ENCODE peak calls at places on chromosomes 12 and 14, in seven cellular contexts. One of them, this sample, is unnamed. For H3K4me1 and H3K36me3, the result is how much of the 10 kb centered on the place peaks cover.

GRCh38 chr12:20438307-20438779 is 70.0 kb downstream of the PDE3A start:
- DNase-seq in GM23248: peak
- DNase-seq in ascending aorta: no peak
- DNase-seq in pancreas: no peak
- DNase-seq in spleen: no peak
- DNase-seq in suprapubic skin: no peak
- DNase-seq in mesendoderm: no peak
- DNase-seq in this sample: no peak

GRCh38 chr14:77151918-77152588 is 10.5 kb upstream of the ZDHHC22 start:
- DNase-seq in ascending aorta: no peak
- DNase-seq in pancreas: no peak
- DNase-seq in spleen: peak
- DNase-seq in GM23248: peak
- DNase-seq in mesendoderm: no peak
- DNase-seq in suprapubic skin: no peak
- DNase-seq in this sample: no peak

GRCh38 chr12:3137814-3138445 is 60.8 kb downstream of the TSPAN9 start:
- DNase-seq in GM23248: no peak
- DNase-seq in pancreas: no peak
- DNase-seq in suprapubic skin: no peak
- DNase-seq in ascending aorta: no peak
- DNase-seq in mesendoderm: no peak
- DNase-seq in spleen: no peak
- DNase-seq in this sample: no peak

GRCh38 chr12:132335179-132335756 is 5.9 kb upstream of the GALNT9 start:
- DNase-seq in suprapubic skin: no peak
- DNase-seq in pancreas: no peak
- DNase-seq in spleen: no peak
- DNase-seq in mesendoderm: no peak
- DNase-seq in ascending aorta: no peak
- DNase-seq in GM23248: no peak
- DNase-seq in this sample: no peak

GRCh38 chr12:65867428-65867827 is 43.1 kb downstream of the HMGA2 start:
- DNase-seq in suprapubic skin: no peak
- DNase-seq in GM23248: peak
- DNase-seq in spleen: no peak
- DNase-seq in pancreas: no peak
- DNase-seq in mesendoderm: no peak
- DNase-seq in ascending aorta: no peak
- DNase-seq in this sample: no peak

GRCh38 chr14:23126548-23127278 is 7.7 kb upstream of the CEBPE start:
- DNase-seq in suprapubic skin: no peak
- DNase-seq in spleen: no peak
- DNase-seq in GM23248: no peak
- DNase-seq in pancreas: no peak
- DNase-seq in mesendoderm: no peak
- DNase-seq in ascending aorta: no peak
- DNase-seq in this sample: no peak

GRCh38 chr12:104682790-104683279 is 226.1 kb downstream of the CHST11 start:
- DNase-seq in GM23248: no peak
- DNase-seq in mesendoderm: no peak
- DNase-seq in spleen: no peak
- DNase-seq in suprapubic skin: peak
- DNase-seq in pancreas: no peak
- DNase-seq in ascending aorta: no peak
- DNase-seq in this sample: no peak

GRCh38 chr12:63848450-63848849 is 4.0 kb downstream of the SRGAP1 start:
- DNase-seq in spleen: no peak
- DNase-seq in GM23248: no peak
- DNase-seq in pancreas: no peak
- DNase-seq in suprapubic skin: no peak
- DNase-seq in ascending aorta: no peak
- DNase-seq in mesendoderm: no peak
- DNase-seq in this sample: no peak

GRCh38 chr14:22939684-22940083 is 10.5 kb upstream of the PRMT5 start:
- DNase-seq in ascending aorta: no peak
- DNase-seq in spleen: no peak
- DNase-seq in mesendoderm: no peak
- DNase-seq in GM23248: peak
- DNase-seq in suprapubic skin: no peak
- DNase-seq in pancreas: no peak
- DNase-seq in this sample: no peak

GRCh38 chr12:89267404-89267803 is 84.9 kb downstream of the DUSP6 start:
- DNase-seq in suprapubic skin: no peak
- DNase-seq in ascending aorta: no peak
- DNase-seq in GM23248: no peak
- DNase-seq in pancreas: no peak
- DNase-seq in mesendoderm: no peak
- DNase-seq in spleen: no peak
- DNase-seq in this sample: no peak

GRCh38 chr12:129394416-129394815 is 509.4 kb downstream of the TMEM132D start:
- DNase-seq in suprapubic skin: no peak
- DNase-seq in spleen: no peak
- DNase-seq in GM23248: no peak
- DNase-seq in pancreas: no peak
- DNase-seq in ascending aorta: no peak
- DNase-seq in mesendoderm: no peak
- DNase-seq in this sample: no peak

GRCh38 chr14:89540830-89541470 is 123.9 kb upstream of the FOXN3 start:
- DNase-seq in pancreas: no peak
- DNase-seq in suprapubic skin: no peak
- DNase-seq in mesendoderm: peak
- DNase-seq in spleen: no peak
- DNase-seq in GM23248: peak
- DNase-seq in ascending aorta: no peak
- DNase-seq in this sample: no peak

GRCh38 chr14:33765251-33765650 is 185.6 kb downstream of the EGLN3 start:
- DNase-seq in pancreas: no peak
- DNase-seq in spleen: no peak
- DNase-seq in ascending aorta: no peak
- DNase-seq in suprapubic skin: no peak
- DNase-seq in mesendoderm: peak
- DNase-seq in GM23248: no peak
- DNase-seq in this sample: no peak

GRCh38 chr12:132157733-132158409 is 13.6 kb downstream of the NOC4L start:
- DNase-seq in pancreas: no peak
- DNase-seq in spleen: no peak
- DNase-seq in suprapubic skin: no peak
- DNase-seq in mesendoderm: no peak
- DNase-seq in ascending aorta: no peak
- DNase-seq in GM23248: no peak
- DNase-seq in this sample: no peak

GRCh38 chr12:47222960-47223847 is 143.4 kb upstream of the AMIGO2 start:
- DNase-seq in ascending aorta: no peak
- DNase-seq in spleen: no peak
- DNase-seq in GM23248: no peak
- DNase-seq in suprapubic skin: no peak
- DNase-seq in pancreas: no peak
- DNase-seq in mesendoderm: peak
- DNase-seq in this sample: no peak

GRCh38 chr12:121581681-121582439 is 1.0 kb upstream of the KDM2B start:
- DNase-seq in spleen: no peak
- DNase-seq in mesendoderm: peak
- DNase-seq in GM23248: peak
- DNase-seq in suprapubic skin: no peak
- DNase-seq in ascending aorta: no peak
- DNase-seq in pancreas: peak
- DNase-seq in this sample: no peak

GRCh38 chr12:123071401-123072304 is 79.2 kb downstream of the PITPNM2 start:
- DNase-seq in ascending aorta: no peak
- DNase-seq in GM23248: no peak
- DNase-seq in mesendoderm: no peak
- DNase-seq in suprapubic skin: peak
- DNase-seq in spleen: no peak
- DNase-seq in pancreas: no peak
- DNase-seq in this sample: no peak

GRCh38 chr12:124188561-124189405 is 106.1 kb upstream of the RFLNA start:
- DNase-seq in spleen: peak
- DNase-seq in GM23248: no peak
- DNase-seq in mesendoderm: peak
- DNase-seq in ascending aorta: no peak
- DNase-seq in suprapubic skin: no peak
- DNase-seq in pancreas: no peak
- DNase-seq in this sample: no peak

GRCh38 chr14:89283327-89284060 is 133.5 kb downstream of the FOXN3 start:
- DNase-seq in GM23248: no peak
- DNase-seq in ascending aorta: no peak
- DNase-seq in spleen: no peak
- DNase-seq in mesendoderm: no peak
- DNase-seq in suprapubic skin: peak
- DNase-seq in pancreas: no peak
- DNase-seq in this sample: no peak

DNA sequence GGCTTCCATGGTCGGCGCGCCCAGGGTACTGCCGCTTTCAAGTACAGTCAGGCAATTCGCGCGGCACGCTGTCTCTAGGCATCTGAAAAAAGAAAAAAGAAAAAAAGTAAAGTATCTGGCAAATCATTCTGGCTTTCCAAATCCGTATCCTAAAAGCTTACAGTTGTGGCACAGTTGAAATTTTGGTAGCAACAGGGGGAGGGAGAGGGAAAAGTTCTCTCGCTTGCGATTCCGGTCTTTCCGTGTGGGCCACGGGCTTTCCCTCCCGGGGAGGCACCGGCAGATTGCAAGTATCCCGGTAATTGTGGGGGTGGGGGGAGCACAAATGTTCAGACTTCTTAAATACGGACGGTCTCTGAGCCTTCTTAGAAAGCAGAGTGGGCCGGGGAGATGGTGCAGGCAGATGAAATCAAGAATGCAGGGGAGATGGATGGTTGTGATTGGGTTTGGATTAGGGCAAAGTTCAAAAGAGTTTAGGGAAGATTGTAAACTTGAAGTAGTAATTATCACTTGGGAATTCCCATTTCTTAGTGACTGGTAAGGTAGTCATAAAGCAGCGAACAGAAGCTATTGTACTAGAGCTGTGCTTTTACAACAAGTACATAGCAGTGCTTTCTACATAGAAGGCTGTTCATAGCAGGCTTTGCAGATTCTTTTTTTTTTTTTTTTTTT is 1.2 kb downstream of the SOCS2 start:
- DNase-seq in ascending aorta: no peak
- DNase-seq in GM23248: peak
- DNase-seq in mesendoderm: peak
- DNase-seq in suprapubic skin: no peak
- DNase-seq in pancreas: no peak
- DNase-seq in spleen: no peak
- DNase-seq in this sample: no peak
- H3K27ac ChIP-seq in ascending aorta: peak
- H3K27ac ChIP-seq in GM23248: peak
- H3K27ac ChIP-seq in mesendoderm: peak
- H3K27ac ChIP-seq in suprapubic skin: peak
- H3K27ac ChIP-seq in pancreas: peak
- H3K27ac ChIP-seq in spleen: no peak
- H3K27ac ChIP-seq in this sample: peak

DNA sequence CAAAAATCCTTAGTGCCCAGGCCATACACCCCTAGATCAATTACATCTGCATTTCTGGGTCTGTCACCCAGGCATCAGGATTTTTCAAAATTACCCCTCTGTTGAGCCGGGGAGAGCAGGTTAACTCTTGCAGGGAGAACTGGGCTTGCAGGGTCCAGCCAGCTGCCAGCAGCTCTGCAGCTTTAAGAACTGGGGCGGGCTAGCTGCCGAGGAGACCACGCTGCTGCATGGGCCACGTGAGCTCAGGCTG is at the start of gene DGLUCY:
- DNase-seq in suprapubic skin: no peak
- DNase-seq in GM23248: peak
- DNase-seq in pancreas: no peak
- DNase-seq in spleen: peak
- DNase-seq in mesendoderm: no peak
- DNase-seq in ascending aorta: peak
- DNase-seq in this sample: peak
- H3K4me1 ChIP-seq in suprapubic skin: half or more
- H3K4me1 ChIP-seq in GM23248: under half
- H3K4me1 ChIP-seq in pancreas: under half
- H3K4me1 ChIP-seq in spleen: half or more
- H3K4me1 ChIP-seq in mesendoderm: under half
- H3K4me1 ChIP-seq in ascending aorta: under half
- H3K4me1 ChIP-seq in this sample: under half

GRCh38 chr14:39422243-39422642 is 10.0 kb downstream of the FBXO33 start:
- DNase-seq in mesendoderm: no peak
- DNase-seq in suprapubic skin: no peak
- DNase-seq in spleen: no peak
- DNase-seq in ascending aorta: no peak
- DNase-seq in GM23248: no peak
- DNase-seq in pancreas: no peak
- DNase-seq in this sample: no peak

GRCh38 chr14:39416072-39416471 is 16.2 kb downstream of the FBXO33 start:
- DNase-seq in suprapubic skin: no peak
- DNase-seq in ascending aorta: no peak
- DNase-seq in spleen: no peak
- DNase-seq in GM23248: no peak
- DNase-seq in pancreas: no peak
- DNase-seq in mesendoderm: no peak
- DNase-seq in this sample: no peak

GRCh38 chr14:39423793-39424192 is 8.4 kb downstream of the FBXO33 start:
- DNase-seq in GM23248: no peak
- DNase-seq in mesendoderm: no peak
- DNase-seq in spleen: no peak
- DNase-seq in ascending aorta: no peak
- DNase-seq in pancreas: no peak
- DNase-seq in suprapubic skin: no peak
- DNase-seq in this sample: no peak

GRCh38 chr14:39417014-39417413 is 15.2 kb downstream of the FBXO33 start:
- DNase-seq in pancreas: no peak
- DNase-seq in GM23248: peak
- DNase-seq in mesendoderm: peak
- DNase-seq in ascending aorta: no peak
- DNase-seq in suprapubic skin: no peak
- DNase-seq in spleen: no peak
- DNase-seq in this sample: no peak

GRCh38 chr14:39419272-39419671 is 13.0 kb downstream of the FBXO33 start:
- DNase-seq in pancreas: no peak
- DNase-seq in spleen: no peak
- DNase-seq in mesendoderm: no peak
- DNase-seq in GM23248: peak
- DNase-seq in suprapubic skin: no peak
- DNase-seq in ascending aorta: no peak
- DNase-seq in this sample: no peak
- H3K36me3 ChIP-seq in pancreas: under half
- H3K36me3 ChIP-seq in spleen: under half
- H3K36me3 ChIP-seq in mesendoderm: under half
- H3K36me3 ChIP-seq in GM23248: under half
- H3K36me3 ChIP-seq in suprapubic skin: under half
- H3K36me3 ChIP-seq in ascending aorta: under half
- H3K36me3 ChIP-seq in this sample: under half

DNA sequence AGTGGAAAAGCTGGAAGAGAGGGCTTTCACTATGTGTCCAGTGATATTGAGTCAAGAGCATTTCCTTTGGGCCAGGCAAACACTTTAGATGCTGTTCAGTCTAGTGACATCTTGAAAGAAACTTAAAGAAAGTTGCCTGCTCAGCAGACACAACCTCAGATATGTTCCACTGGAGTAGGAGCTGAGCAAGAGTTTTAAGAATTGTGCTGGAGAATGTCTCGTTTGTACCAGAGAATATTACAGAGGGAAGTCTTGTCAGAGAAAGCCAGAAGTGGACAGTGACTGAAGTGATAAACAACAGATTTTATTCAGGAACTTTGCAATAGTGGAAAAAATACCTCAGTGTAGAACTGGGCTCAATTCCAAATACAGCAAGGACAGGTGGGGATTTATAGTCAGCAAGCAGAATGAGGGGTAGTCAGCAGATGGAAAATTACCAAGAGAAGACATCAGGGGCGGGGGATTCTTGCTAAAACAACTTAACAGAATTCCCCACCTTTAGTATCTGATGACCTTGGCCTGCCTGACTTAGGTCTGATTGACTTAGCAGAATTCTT is 18.6 kb downstream of the ZDHHC17 start:
- DNase-seq in GM23248: no peak
- DNase-seq in mesendoderm: peak
- DNase-seq in suprapubic skin: no peak
- DNase-seq in pancreas: no peak
- DNase-seq in ascending aorta: no peak
- DNase-seq in spleen: no peak
- DNase-seq in this sample: no peak
- H3K27ac ChIP-seq in GM23248: no peak
- H3K27ac ChIP-seq in mesendoderm: peak
- H3K27ac ChIP-seq in suprapubic skin: no peak
- H3K27ac ChIP-seq in pancreas: no peak
- H3K27ac ChIP-seq in ascending aorta: peak
- H3K27ac ChIP-seq in spleen: peak
- H3K27ac ChIP-seq in this sample: no peak